ENCODE peak calls at places on chromosomes 3 and 15, in six cellular contexts. One of them, this sample, is unnamed. For H3K4me1 and H3K36me3, the result is how much of the 10 kb centered on the place peaks cover.

GRCh38 chr3:134054231-134054630 is 24.5 kb upstream of the SLCO2A1 start:
- DNase-seq in neural progenitor cell: no peak
- DNase-seq in CD8-positive, alpha-beta T cell: no peak
- DNase-seq in mammary epithelial cell: no peak
- DNase-seq in stomach: no peak
- DNase-seq in tibial artery: peak
- DNase-seq in this sample: no peak

GRCh38 chr3:46931631-46932441 is 44.7 kb downstream of the CCDC12 start:
- DNase-seq in neural progenitor cell: no peak
- DNase-seq in CD8-positive, alpha-beta T cell: no peak
- DNase-seq in mammary epithelial cell: no peak
- DNase-seq in stomach: peak
- DNase-seq in tibial artery: peak
- DNase-seq in this sample: peak

GRCh38 chr3:43817825-43818224 is 127.1 kb downstream of the ABHD5 start:
- DNase-seq in neural progenitor cell: no peak
- DNase-seq in CD8-positive, alpha-beta T cell: no peak
- DNase-seq in mammary epithelial cell: peak
- DNase-seq in stomach: no peak
- DNase-seq in tibial artery: no peak
- DNase-seq in this sample: no peak

GRCh38 chr3:67516496-67516895 is 137.9 kb downstream of the SUCLG2 start:
- DNase-seq in neural progenitor cell: no peak
- DNase-seq in CD8-positive, alpha-beta T cell: no peak
- DNase-seq in mammary epithelial cell: no peak
- DNase-seq in stomach: no peak
- DNase-seq in tibial artery: no peak
- DNase-seq in this sample: no peak

GRCh38 chr15:55897560-55898336 is 95.7 kb downstream of the NEDD4 start:
- DNase-seq in neural progenitor cell: peak
- DNase-seq in CD8-positive, alpha-beta T cell: no peak
- DNase-seq in mammary epithelial cell: peak
- DNase-seq in stomach: peak
- DNase-seq in tibial artery: no peak
- DNase-seq in this sample: peak

GRCh38 chr3:169344465-169344864 is 319.0 kb downstream of the MECOM start:
- DNase-seq in neural progenitor cell: no peak
- DNase-seq in CD8-positive, alpha-beta T cell: no peak
- DNase-seq in mammary epithelial cell: peak
- DNase-seq in stomach: no peak
- DNase-seq in tibial artery: no peak
- DNase-seq in this sample: no peak

GRCh38 chr3:64460877-64461276 is 226.9 kb downstream of the ADAMTS9 start:
- DNase-seq in neural progenitor cell: no peak
- DNase-seq in CD8-positive, alpha-beta T cell: no peak
- DNase-seq in mammary epithelial cell: no peak
- DNase-seq in stomach: no peak
- DNase-seq in tibial artery: no peak
- DNase-seq in this sample: no peak

GRCh38 chr15:60945196-60945595 is 283.9 kb downstream of the RORA start:
- DNase-seq in neural progenitor cell: no peak
- DNase-seq in CD8-positive, alpha-beta T cell: no peak
- DNase-seq in mammary epithelial cell: no peak
- DNase-seq in stomach: peak
- DNase-seq in tibial artery: peak
- DNase-seq in this sample: no peak

GRCh38 chr15:91135201-91136130 is 35.4 kb downstream of the SV2B start:
- DNase-seq in neural progenitor cell: no peak
- DNase-seq in CD8-positive, alpha-beta T cell: no peak
- DNase-seq in mammary epithelial cell: no peak
- DNase-seq in stomach: no peak
- DNase-seq in tibial artery: no peak
- DNase-seq in this sample: no peak

GRCh38 chr3:81472600-81473362 is 288.7 kb downstream of the GBE1 start:
- DNase-seq in neural progenitor cell: no peak
- DNase-seq in CD8-positive, alpha-beta T cell: no peak
- DNase-seq in mammary epithelial cell: no peak
- DNase-seq in stomach: no peak
- DNase-seq in tibial artery: no peak
- DNase-seq in this sample: no peak

GRCh38 chr15:100769043-100769974 is 110.3 kb upstream of the ALDH1A3 start:
- DNase-seq in neural progenitor cell: no peak
- DNase-seq in CD8-positive, alpha-beta T cell: no peak
- DNase-seq in mammary epithelial cell: no peak
- DNase-seq in stomach: no peak
- DNase-seq in tibial artery: peak
- DNase-seq in this sample: no peak

GRCh38 chr3:5105050-5105449 is 17.0 kb upstream of the ARL8B start:
- DNase-seq in neural progenitor cell: no peak
- DNase-seq in CD8-positive, alpha-beta T cell: no peak
- DNase-seq in mammary epithelial cell: no peak
- DNase-seq in stomach: no peak
- DNase-seq in tibial artery: no peak
- DNase-seq in this sample: no peak

GRCh38 chr3:147392083-147392916 is 14.0 kb downstream of the ZIC4 start:
- DNase-seq in neural progenitor cell: peak
- DNase-seq in CD8-positive, alpha-beta T cell: no peak
- DNase-seq in mammary epithelial cell: no peak
- DNase-seq in stomach: no peak
- DNase-seq in tibial artery: no peak
- DNase-seq in this sample: no peak

GRCh38 chr3:142863010-142863787 is 25.7 kb downstream of the PCOLCE2 start:
- DNase-seq in neural progenitor cell: peak
- DNase-seq in CD8-positive, alpha-beta T cell: no peak
- DNase-seq in mammary epithelial cell: peak
- DNase-seq in stomach: no peak
- DNase-seq in tibial artery: peak
- DNase-seq in this sample: no peak

GRCh38 chr15:100116416-100117190 is 225.2 kb downstream of the ADAMTS17 start:
- DNase-seq in neural progenitor cell: no peak
- DNase-seq in CD8-positive, alpha-beta T cell: no peak
- DNase-seq in mammary epithelial cell: no peak
- DNase-seq in stomach: no peak
- DNase-seq in tibial artery: no peak
- DNase-seq in this sample: no peak

GRCh38 chr15:71440479-71441071 is 325.3 kb downstream of the THSD4 start:
- DNase-seq in neural progenitor cell: peak
- DNase-seq in CD8-positive, alpha-beta T cell: no peak
- DNase-seq in mammary epithelial cell: peak
- DNase-seq in stomach: no peak
- DNase-seq in tibial artery: no peak
- DNase-seq in this sample: no peak

GRCh38 chr15:77836116-77836798 is 203.5 kb upstream of the LINGO1 start:
- DNase-seq in neural progenitor cell: peak
- DNase-seq in CD8-positive, alpha-beta T cell: no peak
- DNase-seq in mammary epithelial cell: no peak
- DNase-seq in stomach: no peak
- DNase-seq in tibial artery: peak
- DNase-seq in this sample: no peak

GRCh38 chr3:124250053-124250452 is 258.1 kb upstream of the ROPN1 start:
- DNase-seq in neural progenitor cell: no peak
- DNase-seq in CD8-positive, alpha-beta T cell: no peak
- DNase-seq in mammary epithelial cell: peak
- DNase-seq in stomach: no peak
- DNase-seq in tibial artery: no peak
- DNase-seq in this sample: no peak

GRCh38 chr3:63141-63845 is 133.3 kb upstream of the CHL1 start:
- DNase-seq in neural progenitor cell: no peak
- DNase-seq in CD8-positive, alpha-beta T cell: no peak
- DNase-seq in mammary epithelial cell: no peak
- DNase-seq in stomach: no peak
- DNase-seq in tibial artery: no peak
- DNase-seq in this sample: no peak

GRCh38 chr3:133042778-133043177 is 4.6 kb downstream of the TMEM108 start:
- DNase-seq in neural progenitor cell: no peak
- DNase-seq in CD8-positive, alpha-beta T cell: no peak
- DNase-seq in mammary epithelial cell: no peak
- DNase-seq in stomach: no peak
- DNase-seq in tibial artery: no peak
- DNase-seq in this sample: no peak

GRCh38 chr15:40125950-40126349 is 17.3 kb upstream of the BMF start:
- DNase-seq in neural progenitor cell: no peak
- DNase-seq in CD8-positive, alpha-beta T cell: no peak
- DNase-seq in mammary epithelial cell: no peak
- DNase-seq in stomach: no peak
- DNase-seq in tibial artery: no peak
- DNase-seq in this sample: no peak

GRCh38 chr3:30676424-30677346 is 70.3 kb downstream of the TGFBR2 start:
- DNase-seq in neural progenitor cell: no peak
- DNase-seq in CD8-positive, alpha-beta T cell: no peak
- DNase-seq in mammary epithelial cell: no peak
- DNase-seq in stomach: no peak
- DNase-seq in tibial artery: no peak
- DNase-seq in this sample: no peak

GRCh38 chr15:71530116-71530515 is 280.2 kb upstream of the NR2E3 start:
- DNase-seq in neural progenitor cell: no peak
- DNase-seq in CD8-positive, alpha-beta T cell: no peak
- DNase-seq in mammary epithelial cell: peak
- DNase-seq in stomach: no peak
- DNase-seq in tibial artery: no peak
- DNase-seq in this sample: no peak

GRCh38 chr15:59609730-59610712 is 1.6 kb upstream of the GCNT3 start:
- DNase-seq in neural progenitor cell: no peak
- DNase-seq in CD8-positive, alpha-beta T cell: no peak
- DNase-seq in mammary epithelial cell: no peak
- DNase-seq in stomach: no peak
- DNase-seq in tibial artery: no peak
- DNase-seq in this sample: no peak

GRCh38 chr3:117892431-117892841 is 1142.2 kb downstream of the IGSF11 start:
- DNase-seq in neural progenitor cell: no peak
- DNase-seq in CD8-positive, alpha-beta T cell: no peak
- DNase-seq in mammary epithelial cell: no peak
- DNase-seq in stomach: no peak
- DNase-seq in tibial artery: no peak
- DNase-seq in this sample: no peak

GRCh38 chr3:158105710-158106438 is at the start of gene SHOX2:
- DNase-seq in neural progenitor cell: peak
- DNase-seq in CD8-positive, alpha-beta T cell: no peak
- DNase-seq in mammary epithelial cell: peak
- DNase-seq in stomach: peak
- DNase-seq in tibial artery: peak
- DNase-seq in this sample: no peak

GRCh38 chr15:63203451-63204090 is 14.2 kb downstream of the RAB8B start:
- DNase-seq in neural progenitor cell: no peak
- DNase-seq in CD8-positive, alpha-beta T cell: peak
- DNase-seq in mammary epithelial cell: no peak
- DNase-seq in stomach: no peak
- DNase-seq in tibial artery: no peak
- DNase-seq in this sample: no peak

GRCh38 chr15:69719527-69719926 is 266.9 kb downstream of the RPLP1 start:
- DNase-seq in neural progenitor cell: no peak
- DNase-seq in CD8-positive, alpha-beta T cell: peak
- DNase-seq in mammary epithelial cell: no peak
- DNase-seq in stomach: peak
- DNase-seq in tibial artery: no peak
- DNase-seq in this sample: no peak
- H3K4me1 ChIP-seq in neural progenitor cell: under half
- H3K4me1 ChIP-seq in CD8-positive, alpha-beta T cell: half or more
- H3K4me1 ChIP-seq in mammary epithelial cell: under half
- H3K4me1 ChIP-seq in stomach: under half
- H3K4me1 ChIP-seq in tibial artery: under half
- H3K4me1 ChIP-seq in this sample: under half

GRCh38 chr3:113662824-113663223 is 33.6 kb downstream of the USF3 start:
- DNase-seq in neural progenitor cell: no peak
- DNase-seq in CD8-positive, alpha-beta T cell: no peak
- DNase-seq in mammary epithelial cell: no peak
- DNase-seq in stomach: no peak
- DNase-seq in tibial artery: no peak
- DNase-seq in this sample: no peak
- H3K36me3 ChIP-seq in neural progenitor cell: under half
- H3K36me3 ChIP-seq in CD8-positive, alpha-beta T cell: under half
- H3K36me3 ChIP-seq in mammary epithelial cell: under half
- H3K36me3 ChIP-seq in stomach: half or more
- H3K36me3 ChIP-seq in tibial artery: half or more
- H3K36me3 ChIP-seq in this sample: under half

GRCh38 chr3:51975857-51976549 is 1.1 kb downstream of the ABHD14A start:
- DNase-seq in neural progenitor cell: peak
- DNase-seq in CD8-positive, alpha-beta T cell: peak
- DNase-seq in mammary epithelial cell: no peak
- DNase-seq in stomach: peak
- DNase-seq in tibial artery: peak
- DNase-seq in this sample: peak
- H3K4me1 ChIP-seq in neural progenitor cell: under half
- H3K4me1 ChIP-seq in CD8-positive, alpha-beta T cell: under half
- H3K4me1 ChIP-seq in mammary epithelial cell: under half
- H3K4me1 ChIP-seq in stomach: under half
- H3K4me1 ChIP-seq in tibial artery: under half
- H3K4me1 ChIP-seq in this sample: under half

GRCh38 chr3:9388142-9388541 is 9.3 kb upstream of the SETD5 start:
- DNase-seq in neural progenitor cell: no peak
- DNase-seq in CD8-positive, alpha-beta T cell: no peak
- DNase-seq in mammary epithelial cell: no peak
- DNase-seq in stomach: no peak
- DNase-seq in tibial artery: no peak
- DNase-seq in this sample: no peak
- H3K36me3 ChIP-seq in neural progenitor cell: under half
- H3K36me3 ChIP-seq in CD8-positive, alpha-beta T cell: half or more
- H3K36me3 ChIP-seq in mammary epithelial cell: half or more
- H3K36me3 ChIP-seq in stomach: half or more
- H3K36me3 ChIP-seq in tibial artery: half or more
- H3K36me3 ChIP-seq in this sample: under half

GRCh38 chr15:67836955-67837354 is 2.9 kb downstream of the RNU6-1 start:
- DNase-seq in neural progenitor cell: no peak
- DNase-seq in CD8-positive, alpha-beta T cell: no peak
- DNase-seq in mammary epithelial cell: no peak
- DNase-seq in stomach: no peak
- DNase-seq in tibial artery: peak
- DNase-seq in this sample: no peak
- H3K4me1 ChIP-seq in neural progenitor cell: half or more
- H3K4me1 ChIP-seq in CD8-positive, alpha-beta T cell: half or more
- H3K4me1 ChIP-seq in mammary epithelial cell: under half
- H3K4me1 ChIP-seq in stomach: under half
- H3K4me1 ChIP-seq in tibial artery: half or more
- H3K4me1 ChIP-seq in this sample: under half

GRCh38 chr15:22877122-22877521 is 38.7 kb downstream of the NIPA2 start:
- DNase-seq in neural progenitor cell: no peak
- DNase-seq in CD8-positive, alpha-beta T cell: no peak
- DNase-seq in mammary epithelial cell: no peak
- DNase-seq in stomach: no peak
- DNase-seq in tibial artery: no peak
- DNase-seq in this sample: no peak

GRCh38 chr15:22880981-22881738 is 42.7 kb downstream of the NIPA2 start:
- DNase-seq in neural progenitor cell: no peak
- DNase-seq in CD8-positive, alpha-beta T cell: no peak
- DNase-seq in mammary epithelial cell: no peak
- DNase-seq in stomach: no peak
- DNase-seq in tibial artery: no peak
- DNase-seq in this sample: no peak

GRCh38 chr15:22877607-22878006 is 39.1 kb downstream of the NIPA2 start:
- DNase-seq in neural progenitor cell: no peak
- DNase-seq in CD8-positive, alpha-beta T cell: no peak
- DNase-seq in mammary epithelial cell: no peak
- DNase-seq in stomach: no peak
- DNase-seq in tibial artery: no peak
- DNase-seq in this sample: no peak

GRCh38 chr15:22880068-22880980 is 41.9 kb downstream of the NIPA2 start:
- DNase-seq in neural progenitor cell: no peak
- DNase-seq in CD8-positive, alpha-beta T cell: no peak
- DNase-seq in mammary epithelial cell: no peak
- DNase-seq in stomach: no peak
- DNase-seq in tibial artery: no peak
- DNase-seq in this sample: no peak

GRCh38 chr15:22878103-22878502 is 39.6 kb downstream of the NIPA2 start:
- DNase-seq in neural progenitor cell: no peak
- DNase-seq in CD8-positive, alpha-beta T cell: no peak
- DNase-seq in mammary epithelial cell: no peak
- DNase-seq in stomach: no peak
- DNase-seq in tibial artery: no peak
- DNase-seq in this sample: no peak
- H3K36me3 ChIP-seq in neural progenitor cell: under half
- H3K36me3 ChIP-seq in CD8-positive, alpha-beta T cell: under half
- H3K36me3 ChIP-seq in mammary epithelial cell: under half
- H3K36me3 ChIP-seq in stomach: half or more
- H3K36me3 ChIP-seq in tibial artery: half or more
- H3K36me3 ChIP-seq in this sample: under half

This sample was measured in lung.